ENCODE peak calls at places on chromosomes 4 and X, in six cellular contexts. T is NCI-H2081, S is ACHN, F is NCI-H2171 treated with DMSO at 0.1 percent for 48 hours, J is activated T-cell treated with anti-CD3 and anti-CD28 coated beads for 1 hour, G is esophagus squamous epithelium. H is an unnamed sample.

GRCh38 chr4:53816561-53816960 is 225.3 kb upstream of the LNX1 start:
- DNase-seq in S (no peak), T (no peak), F (no peak), J (no peak), G (no peak), H (no peak)

GRCh38 chr4:74613266-74613665 is 168.3 kb downstream of the AREG start:
- DNase-seq in F (no peak), J (no peak), S (no peak), G (no peak), T (no peak), H (no peak)

GRCh38 chrX:107776649-107777535 is 641 bp upstream of the NCBP2L start:
- DNase-seq in F (peak), S (peak), T (peak), G (peak), J (peak), H (peak)

GRCh38 chr4:7904942-7905341 is 34.7 kb downstream of the AFAP1 start:
- DNase-seq in T (no peak), S (no peak), F (peak), G (no peak), J (no peak), H (no peak)

GRCh38 chrX:130109429-130110378 is 593 bp downstream of the ELF4 start:
- DNase-seq in F (peak), S (no peak), G (no peak), J (no peak), T (no peak), H (no peak)

GRCh38 chr4:785332-786073 is 40.4 kb downstream of the CPLX1 start:
- DNase-seq in T (no peak), S (no peak), G (no peak), F (no peak), J (no peak), H (no peak)

GRCh38 chr4:153233761-153234371 is 29.6 kb downstream of the TRIM2 start:
- DNase-seq in J (no peak), F (no peak), T (no peak), S (peak), G (no peak), H (no peak)

GRCh38 chrX:34859191-34859590 is 83.4 kb upstream of the FAM47B start:
- DNase-seq in S (no peak), T (no peak), G (no peak), F (no peak), J (no peak), H (no peak)

GRCh38 chr4:56129431-56129861 is 180.7 kb downstream of the CEP135 start:
- DNase-seq in F (no peak), T (no peak), S (peak), J (no peak), G (no peak), H (no peak)

GRCh38 chr4:127799711-127800110 is 17.6 kb downstream of the HSPA4L start:
- DNase-seq in G (no peak), F (no peak), T (no peak), S (no peak), J (no peak), H (no peak)

GRCh38 chr4:109943745-109944144 is 31.1 kb downstream of the EGF start:
- DNase-seq in F (no peak), G (no peak), T (no peak), J (no peak), S (no peak), H (no peak)

GRCh38 chrX:12949927-12950656 is 24.8 kb upstream of the TMSB4X start:
- DNase-seq in G (peak), F (no peak), J (peak), T (no peak), S (peak), H (peak)

GRCh38 chr4:112060212-112060611 is 85.0 kb upstream of the FAM241A start:
- DNase-seq in S (peak), F (peak), J (no peak), G (no peak), T (no peak), H (no peak)

GRCh38 chr4:114728426-114728825 is 129.8 kb downstream of the UGT8 start:
- DNase-seq in S (no peak), T (no peak), J (no peak), G (no peak), F (no peak), H (no peak)

GRCh38 chrX:49042581-49043219 is 457 bp downstream of the TFE3 start:
- DNase-seq in T (no peak), S (peak), J (no peak), F (no peak), G (no peak), H (no peak)

GRCh38 chr4:37639551-37640293 is 46.5 kb downstream of the RELL1 start:
- DNase-seq in T (no peak), S (no peak), G (no peak), F (no peak), J (no peak), H (no peak)

GRCh38 chrX:24767557-24767956 is 73.8 kb downstream of the POLA1 start:
- DNase-seq in F (no peak), T (no peak), J (no peak), G (no peak), S (no peak), H (no peak)

GRCh38 chr4:154612472-154613414 is at the start of gene FGG:
- DNase-seq in G (no peak), T (no peak), S (no peak), J (no peak), F (no peak), H (no peak)

GRCh38 chrX:97189668-97190067 is 306.0 kb downstream of the RPA4 start:
- DNase-seq in G (no peak), T (no peak), S (no peak), F (no peak), J (no peak), H (no peak)

GRCh38 chr4:184014301-184014700 is 109.2 kb downstream of the STOX2 start:
- DNase-seq in G (no peak), F (no peak), J (no peak), S (no peak), T (no peak), H (no peak)

GRCh38 chr4:182179751-182180150 is 63.5 kb upstream of the TENM3 start:
- DNase-seq in F (no peak), J (no peak), S (no peak), G (no peak), T (no peak), H (no peak)

GRCh38 chrX:18424482-18425198 is 768 bp upstream of the CDKL5 start:
- DNase-seq in F (peak), S (peak), T (peak), J (no peak), G (no peak), H (peak)

GRCh38 chr4:93370256-93370655 is 458.3 kb upstream of the ATOH1 start:
- DNase-seq in T (no peak), G (no peak), F (no peak), J (no peak), S (no peak), H (no peak)

H was measured in CD4-positive, alpha-beta T cell.